ENCODE peak calls at places on chromosome 7, in ten cellular contexts. J, W, E, T, P, M, U, X, F and V are unnamed samples. For H3K4me1, the result is how much of the 10 kb centered on the place peaks cover.

GRCh38 chr7:150317748-150318444 is 5.3 kb upstream of the LRRC61 start:
- DNase-seq in J (no peak), W (no peak), E (no peak), T (no peak), P (no peak), M (no peak), U (no peak), X (peak), F (no peak), V (no peak)

GRCh38 chr7:19122018-19122588 is 4.7 kb upstream of the TWIST1 start:
- DNase-seq in J (no peak), W (peak), E (peak), T (no peak), P (no peak), M (no peak), U (no peak), X (no peak), F (peak), V (no peak)

GRCh38 chr7:147308539-147308938 is 1191.9 kb downstream of the CNTNAP2 start:
- DNase-seq in J (no peak), W (no peak), E (no peak), T (no peak), P (no peak), M (no peak), U (no peak), X (peak), F (peak), V (no peak)

GRCh38 chr7:70710011-70710480 is 421.9 kb upstream of the GALNT17 start:
- DNase-seq in J (no peak), W (no peak), E (no peak), T (no peak), P (no peak), M (no peak), U (no peak), X (no peak), F (no peak), V (no peak)

GRCh38 chr7:6027806-6028365 is 3.3 kb upstream of the ANKRD61 start:
- DNase-seq in J (no peak), W (no peak), E (no peak), T (no peak), P (no peak), M (no peak), U (no peak), X (no peak), F (no peak), V (no peak)

GRCh38 chr7:25722856-25723255 is 429.1 kb upstream of the NFE2L3 start:
- DNase-seq in J (no peak), W (no peak), E (no peak), T (no peak), P (no peak), M (no peak), U (no peak), X (no peak), F (peak), V (no peak)

GRCh38 chr7:134315679-134316538 is 821 bp downstream of the SLC35B4 start:
- DNase-seq in J (peak), W (peak), E (no peak), T (no peak), P (no peak), M (no peak), U (no peak), X (no peak), F (no peak), V (no peak)

GRCh38 chr7:74627699-74628411 is 29.7 kb upstream of the GTF2I start:
- DNase-seq in J (no peak), W (no peak), E (no peak), T (peak), P (no peak), M (peak), U (no peak), X (peak), F (peak), V (no peak)

GRCh38 chr7:23234569-23235296 is 11.8 kb upstream of the GPNMB start:
- DNase-seq in J (no peak), W (no peak), E (no peak), T (no peak), P (no peak), M (no peak), U (no peak), X (no peak), F (no peak), V (no peak)

GRCh38 chr7:40572810-40573470 is 438.1 kb downstream of the SUGCT start:
- DNase-seq in J (no peak), W (peak), E (no peak), T (no peak), P (no peak), M (no peak), U (no peak), X (no peak), F (no peak), V (no peak)

GRCh38 chr7:123751816-123752215 is 3.0 kb upstream of the WASL start:
- DNase-seq in J (no peak), W (no peak), E (no peak), T (no peak), P (no peak), M (no peak), U (no peak), X (no peak), F (no peak), V (no peak)

GRCh38 chr7:18638594-18639452 is 143.3 kb downstream of the HDAC9 start:
- DNase-seq in J (no peak), W (peak), E (no peak), T (no peak), P (no peak), M (no peak), U (no peak), X (no peak), F (no peak), V (no peak)

GRCh38 chr7:79774150-79774549 is 320.7 kb upstream of the MAGI2 start:
- DNase-seq in J (no peak), W (peak), E (no peak), T (no peak), P (no peak), M (no peak), U (no peak), X (no peak), F (no peak), V (no peak)

GRCh38 chr7:30920584-30921539 is 9.2 kb downstream of the AQP1 start:
- DNase-seq in J (no peak), W (peak), E (no peak), T (peak), P (peak), M (no peak), U (no peak), X (peak), F (no peak), V (peak)

GRCh38 chr7:133358728-133359127 is 105.8 kb downstream of the EXOC4 start:
- DNase-seq in J (no peak), W (no peak), E (no peak), T (no peak), P (no peak), M (no peak), U (no peak), X (no peak), F (no peak), V (no peak)

GRCh38 chr7:157523371-157523765 is 186.6 kb downstream of the DNAJB6 start:
- DNase-seq in J (no peak), W (no peak), E (no peak), T (peak), P (no peak), M (no peak), U (peak), X (peak), F (no peak), V (no peak)

GRCh38 chr7:131111-132094 is 61.0 kb upstream of the FAM20C start:
- DNase-seq in J (no peak), W (no peak), E (no peak), T (peak), P (no peak), M (no peak), U (no peak), X (peak), F (no peak), V (no peak)

GRCh38 chr7:156478486-156478885 is 162.1 kb upstream of the RNF32 start:
- DNase-seq in J (no peak), W (no peak), E (no peak), T (no peak), P (no peak), M (no peak), U (no peak), X (peak), F (no peak), V (no peak)

GRCh38 chr7:73851410-73852338 is 9.3 kb upstream of the TMEM270 start:
- DNase-seq in J (no peak), W (peak), E (peak), T (no peak), P (no peak), M (no peak), U (no peak), X (no peak), F (no peak), V (peak)

GRCh38 chr7:149790146-149790548 is 16.8 kb upstream of the ZNF467 start:
- DNase-seq in J (peak), W (no peak), E (no peak), T (peak), P (peak), M (no peak), U (peak), X (peak), F (peak), V (no peak)

GRCh38 chr7:100801833-100802568 is 25.3 kb downstream of the EPHB4 start:
- DNase-seq in J (no peak), W (peak), E (no peak), T (peak), P (no peak), M (peak), U (peak), X (no peak), F (no peak), V (no peak)

GRCh38 chr7:95605275-95605674 is 9.0 kb upstream of the PDK4 start:
- DNase-seq in J (no peak), W (no peak), E (no peak), T (no peak), P (peak), M (no peak), U (no peak), X (no peak), F (no peak), V (no peak)

GRCh38 chr7:102260856-102261255 is 25.8 kb upstream of the SH2B2 start:
- DNase-seq in J (no peak), W (no peak), E (no peak), T (no peak), P (no peak), M (no peak), U (no peak), X (peak), F (peak), V (no peak)

GRCh38 chr7:134706468-134706867 is 59.8 kb downstream of the BPGM start:
- DNase-seq in J (no peak), W (peak), E (no peak), T (no peak), P (no peak), M (no peak), U (no peak), X (no peak), F (no peak), V (no peak)

GRCh38 chr7:100673942-100674431 is 447 bp downstream of the GNB2 start:
- DNase-seq in J (peak), W (no peak), E (no peak), T (peak), P (peak), M (no peak), U (no peak), X (no peak), F (no peak), V (no peak)

GRCh38 chr7:12572941-12573340 is 2.4 kb downstream of the SCIN start:
- DNase-seq in J (no peak), W (no peak), E (no peak), T (no peak), P (no peak), M (no peak), U (no peak), X (no peak), F (no peak), V (no peak)

GRCh38 chr7:133540096-133540860 is 287.4 kb downstream of the EXOC4 start:
- DNase-seq in J (no peak), W (no peak), E (no peak), T (no peak), P (no peak), M (no peak), U (no peak), X (no peak), F (no peak), V (no peak)

GRCh38 chr7:13981070-13981469 is 8.4 kb downstream of the ETV1 start:
- DNase-seq in J (no peak), W (peak), E (peak), T (no peak), P (no peak), M (peak), U (peak), X (peak), F (peak), V (peak)

GRCh38 chr7:54563329-54563916 is 21.2 kb downstream of the VSTM2A start:
- DNase-seq in J (no peak), W (no peak), E (no peak), T (no peak), P (no peak), M (no peak), U (no peak), X (no peak), F (peak), V (no peak)

GRCh38 chr7:131016230-131016629 is 282.2 kb upstream of the KLF14 start:
- DNase-seq in J (no peak), W (peak), E (no peak), T (no peak), P (no peak), M (no peak), U (no peak), X (peak), F (no peak), V (no peak)

GRCh38 chr7:140983802-140984201 is 30.9 kb downstream of the MRPS33 start:
- DNase-seq in J (no peak), W (peak), E (peak), T (no peak), P (no peak), M (no peak), U (no peak), X (no peak), F (peak), V (no peak)

GRCh38 chr7:101538596-101539459 is 90.3 kb downstream of the MYL10 start:
- DNase-seq in J (peak), W (peak), E (peak), T (peak), P (peak), M (no peak), U (peak), X (peak), F (peak), V (peak)

GRCh38 chr7:148941598-148942280 is 57.6 kb upstream of the EZH2 start:
- DNase-seq in J (peak), W (peak), E (peak), T (peak), P (peak), M (peak), U (peak), X (peak), F (peak), V (no peak)

GRCh38 chr7:82631998-82632397 is 188.4 kb upstream of the CACNA2D1 start:
- DNase-seq in J (no peak), W (peak), E (no peak), T (no peak), P (no peak), M (no peak), U (no peak), X (no peak), F (no peak), V (no peak)

GRCh38 chr7:55006499-55006898 is 12.3 kb upstream of the EGFR start:
- DNase-seq in J (no peak), W (no peak), E (no peak), T (no peak), P (no peak), M (no peak), U (no peak), X (peak), F (no peak), V (no peak)

GRCh38 chr7:150631084-150631824 is 931 bp downstream of the GIMAP6 start:
- DNase-seq in J (peak), W (no peak), E (no peak), T (no peak), P (peak), M (no peak), U (no peak), X (no peak), F (no peak), V (no peak)

GRCh38 chr7:12870219-12870618 is 182.8 kb downstream of the ARL4A start:
- DNase-seq in J (no peak), W (no peak), E (no peak), T (no peak), P (no peak), M (no peak), U (no peak), X (no peak), F (no peak), V (no peak)

GRCh38 chr7:20562461-20562860 is 53.0 kb upstream of the ABCB5 start:
- DNase-seq in J (no peak), W (peak), E (no peak), T (no peak), P (no peak), M (no peak), U (no peak), X (no peak), F (peak), V (no peak)

GRCh38 chr7:80098795-80099194 is 35.8 kb upstream of the GNAI1 start:
- DNase-seq in J (no peak), W (no peak), E (no peak), T (no peak), P (no peak), M (no peak), U (no peak), X (peak), F (peak), V (no peak)

GRCh38 chr7:73340514-73340913 is 12.6 kb downstream of the FKBP6 start:
- DNase-seq in J (no peak), W (no peak), E (no peak), T (no peak), P (no peak), M (no peak), U (no peak), X (peak), F (no peak), V (no peak)

GRCh38 chr7:27343804-27344203 is 101.2 kb downstream of the EVX1 start:
- DNase-seq in J (no peak), W (no peak), E (no peak), T (no peak), P (no peak), M (no peak), U (no peak), X (no peak), F (no peak), V (no peak)
- H3K27ac ChIP-seq in J (no peak), W (no peak), E (no peak), T (no peak), P (no peak), M (no peak), U (no peak), X (no peak), F (no peak), V (no peak)

DNA sequence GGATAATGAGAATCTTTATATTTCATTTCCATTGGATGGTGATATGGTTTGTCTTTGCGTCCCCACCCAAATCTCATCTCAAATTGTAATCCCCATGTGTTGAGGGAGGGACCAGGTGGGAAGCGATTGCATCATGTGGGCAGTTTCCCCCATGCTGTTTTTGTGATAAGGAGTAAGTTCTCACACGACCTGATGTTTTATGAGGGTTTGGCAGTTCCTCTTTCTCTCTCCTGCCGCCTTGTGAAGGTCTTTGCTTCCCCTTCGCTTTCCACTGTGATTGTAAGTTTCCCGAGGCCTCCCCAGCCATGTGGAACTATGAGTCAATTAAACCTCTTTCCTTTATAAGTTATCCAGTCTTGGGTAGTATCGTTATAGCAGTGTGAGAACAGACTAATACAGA is 59.4 kb downstream of the MTPN start:
- DNase-seq in J (no peak), W (no peak), E (no peak), T (no peak), P (no peak), M (no peak), U (no peak), X (no peak), F (no peak), V (no peak)
- H3K4me1 ChIP-seq in J (under half), W (under half), E (under half), T (under half), P (under half), M (under half), U (under half), X (under half), F (under half), V (under half)

GRCh38 chr7:128860158-128861073 is 2.2 kb upstream of the ATP6V1F start:
- DNase-seq in J (no peak), W (no peak), E (no peak), T (no peak), P (peak), M (no peak), U (no peak), X (peak), F (peak), V (no peak)

GRCh38 chr7:128859232-128860157 is 3.2 kb upstream of the ATP6V1F start:
- DNase-seq in J (no peak), W (no peak), E (no peak), T (no peak), P (peak), M (no peak), U (peak), X (no peak), F (no peak), V (no peak)

GRCh38 chr7:128855559-128855958 is 7.1 kb upstream of the ATP6V1F start:
- DNase-seq in J (no peak), W (no peak), E (no peak), T (no peak), P (no peak), M (no peak), U (no peak), X (no peak), F (no peak), V (no peak)

GRCh38 chr7:128856001-128856718 is 6.5 kb upstream of the ATP6V1F start:
- DNase-seq in J (no peak), W (no peak), E (no peak), T (no peak), P (no peak), M (no peak), U (no peak), X (no peak), F (no peak), V (no peak)

GRCh38 chr7:128858380-128859231 is 4.0 kb upstream of the ATP6V1F start:
- DNase-seq in J (no peak), W (no peak), E (no peak), T (no peak), P (peak), M (no peak), U (no peak), X (no peak), F (no peak), V (no peak)
- H3K27ac ChIP-seq in J (no peak), W (no peak), E (no peak), T (no peak), P (peak), M (peak), U (peak), X (no peak), F (no peak), V (peak)

DNA sequence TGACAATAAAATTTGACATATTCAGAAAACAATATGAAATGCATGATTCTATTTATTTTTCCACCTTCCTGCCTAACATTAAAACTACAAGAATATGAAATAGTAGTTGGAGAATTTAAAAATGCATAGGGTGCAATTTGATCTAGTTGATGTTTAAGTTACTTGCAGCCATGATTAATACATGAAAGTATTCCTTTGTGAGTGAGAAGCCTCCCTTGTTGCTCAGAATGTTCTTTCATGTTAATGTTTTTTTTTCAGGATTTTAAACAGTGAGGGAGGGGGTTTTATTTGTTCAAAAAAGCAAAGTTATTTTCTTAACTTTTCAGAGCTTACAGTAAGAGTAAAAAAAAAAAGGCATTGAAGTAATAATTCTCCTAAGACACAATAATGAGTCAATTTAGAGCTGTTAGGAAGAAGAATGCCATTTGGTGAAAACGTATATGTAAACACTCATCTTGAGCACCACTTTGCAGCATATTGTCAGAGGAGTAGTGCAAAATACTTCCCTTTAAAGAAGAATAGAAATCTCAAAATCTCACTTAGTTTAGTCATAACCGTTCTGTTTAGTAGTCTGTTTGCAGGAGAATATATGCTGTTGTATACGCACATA is 105.8 kb downstream of the SEMA3A start:
- DNase-seq in J (no peak), W (no peak), E (no peak), T (no peak), P (no peak), M (no peak), U (no peak), X (no peak), F (no peak), V (no peak)
- H3K4me1 ChIP-seq in J (under half), W (under half), E (under half), T (under half), P (under half), M (under half), U (under half), X (under half), F (under half), V (under half)

GRCh38 chr7:91242097-91242846 is 22.0 kb upstream of the FZD1 start:
- DNase-seq in J (no peak), W (peak), E (no peak), T (no peak), P (no peak), M (no peak), U (no peak), X (no peak), F (no peak), V (no peak)

GRCh38 chr7:91243591-91244368 is 20.5 kb upstream of the FZD1 start:
- DNase-seq in J (no peak), W (no peak), E (no peak), T (no peak), P (no peak), M (no peak), U (no peak), X (no peak), F (no peak), V (no peak)

GRCh38 chr7:91239772-91240171 is 24.5 kb upstream of the FZD1 start:
- DNase-seq in J (no peak), W (no peak), E (no peak), T (no peak), P (no peak), M (no peak), U (no peak), X (no peak), F (no peak), V (no peak)

GRCh38 chr7:91239171-91239604 is 25.0 kb upstream of the FZD1 start:
- DNase-seq in J (no peak), W (peak), E (no peak), T (no peak), P (no peak), M (no peak), U (no peak), X (no peak), F (no peak), V (no peak)

GRCh38 chr7:91240546-91240945 is 23.7 kb upstream of the FZD1 start:
- DNase-seq in J (no peak), W (no peak), E (no peak), T (no peak), P (no peak), M (no peak), U (no peak), X (no peak), F (no peak), V (no peak)
- H3K27ac ChIP-seq in J (no peak), W (no peak), E (no peak), T (peak), P (no peak), M (peak), U (no peak), X (no peak), F (no peak), V (no peak)

GRCh38 chr7:4707134-4707651 is 25.1 kb downstream of the FOXK1 start:
- DNase-seq in J (no peak), W (no peak), E (no peak), T (no peak), P (no peak), M (no peak), U (no peak), X (peak), F (peak), V (no peak)
- H3K4me1 ChIP-seq in J (under half), W (under half), E (under half), T (under half), P (under half), M (under half), U (half or more), X (under half), F (under half), V (under half)